ENCODE peak calls at places on chromosomes 16 and 17, in four cellular contexts. One of them, this sample, is unnamed.

GRCh38 chr16:88870608-88871348 is 4.3 kb upstream of the PABPN1L start:
- DNase-seq in C1 segment of cervical spinal cord: no peak
- DNase-seq in stimulated activated CD4-positive, alpha-beta T cell treated with anti-CD3 and anti-CD28 coated beads, Interleukin-1b, Interleukin-23, amount 100 ng/mL, for 24 hours: no peak
- DNase-seq in GOT3: no peak
- DNase-seq in this sample: no peak

GRCh38 chr16:88783391-88784073 is 1.5 kb downstream of the PIEZO1 start:
- DNase-seq in GOT3: no peak
- DNase-seq in stimulated activated CD4-positive, alpha-beta T cell treated with anti-CD3 and anti-CD28 coated beads, Interleukin-1b, Interleukin-23, amount 100 ng/mL, for 24 hours: no peak
- DNase-seq in C1 segment of cervical spinal cord: peak; percentile 96
- DNase-seq in this sample: no peak

GRCh38 chr16:56866955-56867830 is 2.2 kb downstream of the SLC12A3 start:
- DNase-seq in GOT3: no peak
- DNase-seq in stimulated activated CD4-positive, alpha-beta T cell treated with anti-CD3 and anti-CD28 coated beads, Interleukin-1b, Interleukin-23, amount 100 ng/mL, for 24 hours: peak; percentile 22
- DNase-seq in C1 segment of cervical spinal cord: no peak
- DNase-seq in this sample: no peak

GRCh38 chr16:22007509-22008214 is at the start of gene MOSMO:
- DNase-seq in C1 segment of cervical spinal cord: peak; percentile 73
- DNase-seq in GOT3: peak; percentile 16
- DNase-seq in stimulated activated CD4-positive, alpha-beta T cell treated with anti-CD3 and anti-CD28 coated beads, Interleukin-1b, Interleukin-23, amount 100 ng/mL, for 24 hours: peak; percentile 54
- DNase-seq in this sample: peak; percentile 69

GRCh38 chr16:88566158-88566557 is 4.0 kb upstream of the ZC3H18 start:
- DNase-seq in stimulated activated CD4-positive, alpha-beta T cell treated with anti-CD3 and anti-CD28 coated beads, Interleukin-1b, Interleukin-23, amount 100 ng/mL, for 24 hours: peak; percentile 58
- DNase-seq in GOT3: peak; percentile 22
- DNase-seq in C1 segment of cervical spinal cord: no peak
- DNase-seq in this sample: no peak

GRCh38 chr16:63467513-63467912 is 1431.3 kb upstream of the CDH8 start:
- DNase-seq in stimulated activated CD4-positive, alpha-beta T cell treated with anti-CD3 and anti-CD28 coated beads, Interleukin-1b, Interleukin-23, amount 100 ng/mL, for 24 hours: no peak
- DNase-seq in GOT3: no peak
- DNase-seq in C1 segment of cervical spinal cord: no peak
- DNase-seq in this sample: no peak

GRCh38 chr16:30786115-30786935 is 680 bp downstream of the ZNF629 start:
- DNase-seq in GOT3: no peak
- DNase-seq in C1 segment of cervical spinal cord: no peak
- DNase-seq in stimulated activated CD4-positive, alpha-beta T cell treated with anti-CD3 and anti-CD28 coated beads, Interleukin-1b, Interleukin-23, amount 100 ng/mL, for 24 hours: no peak
- DNase-seq in this sample: no peak

GRCh38 chr16:89822188-89823086 is 5.8 kb upstream of the SPIRE2 start:
- DNase-seq in GOT3: no peak
- DNase-seq in C1 segment of cervical spinal cord: no peak
- DNase-seq in stimulated activated CD4-positive, alpha-beta T cell treated with anti-CD3 and anti-CD28 coated beads, Interleukin-1b, Interleukin-23, amount 100 ng/mL, for 24 hours: no peak
- DNase-seq in this sample: no peak

GRCh38 chr17:35011671-35012216 is 31.4 kb downstream of the LIG3 start:
- DNase-seq in GOT3: no peak
- DNase-seq in C1 segment of cervical spinal cord: no peak
- DNase-seq in stimulated activated CD4-positive, alpha-beta T cell treated with anti-CD3 and anti-CD28 coated beads, Interleukin-1b, Interleukin-23, amount 100 ng/mL, for 24 hours: no peak
- DNase-seq in this sample: no peak

GRCh38 chr17:43094129-43094834 is 30.9 kb downstream of the BRCA1 start:
- DNase-seq in C1 segment of cervical spinal cord: no peak
- DNase-seq in stimulated activated CD4-positive, alpha-beta T cell treated with anti-CD3 and anti-CD28 coated beads, Interleukin-1b, Interleukin-23, amount 100 ng/mL, for 24 hours: no peak
- DNase-seq in GOT3: no peak
- DNase-seq in this sample: no peak

GRCh38 chr17:11298401-11298800 is 57.4 kb downstream of the SHISA6 start:
- DNase-seq in C1 segment of cervical spinal cord: no peak
- DNase-seq in GOT3: no peak
- DNase-seq in stimulated activated CD4-positive, alpha-beta T cell treated with anti-CD3 and anti-CD28 coated beads, Interleukin-1b, Interleukin-23, amount 100 ng/mL, for 24 hours: no peak
- DNase-seq in this sample: no peak

GRCh38 chr17:69084911-69085310 is 24.2 kb upstream of the ABCA9 start:
- DNase-seq in C1 segment of cervical spinal cord: no peak
- DNase-seq in stimulated activated CD4-positive, alpha-beta T cell treated with anti-CD3 and anti-CD28 coated beads, Interleukin-1b, Interleukin-23, amount 100 ng/mL, for 24 hours: no peak
- DNase-seq in GOT3: no peak
- DNase-seq in this sample: no peak

GRCh38 chr16:2194166-2194834 is 2.1 kb downstream of the CASKIN1 start:
- DNase-seq in GOT3: no peak
- DNase-seq in C1 segment of cervical spinal cord: no peak
- DNase-seq in stimulated activated CD4-positive, alpha-beta T cell treated with anti-CD3 and anti-CD28 coated beads, Interleukin-1b, Interleukin-23, amount 100 ng/mL, for 24 hours: no peak
- DNase-seq in this sample: no peak

GRCh38 chr17:57634713-57635465 is 110.2 kb downstream of the CCDC182 start:
- DNase-seq in stimulated activated CD4-positive, alpha-beta T cell treated with anti-CD3 and anti-CD28 coated beads, Interleukin-1b, Interleukin-23, amount 100 ng/mL, for 24 hours: no peak
- DNase-seq in C1 segment of cervical spinal cord: no peak
- DNase-seq in GOT3: no peak
- DNase-seq in this sample: no peak

GRCh38 chr16:68332411-68333121 is 21.7 kb downstream of the PRMT7 start:
- DNase-seq in stimulated activated CD4-positive, alpha-beta T cell treated with anti-CD3 and anti-CD28 coated beads, Interleukin-1b, Interleukin-23, amount 100 ng/mL, for 24 hours: no peak
- DNase-seq in C1 segment of cervical spinal cord: no peak
- DNase-seq in GOT3: no peak
- DNase-seq in this sample: no peak

GRCh38 chr16:67673712-67674580 is 7.3 kb downstream of the C16orf86 start:
- DNase-seq in GOT3: no peak
- DNase-seq in stimulated activated CD4-positive, alpha-beta T cell treated with anti-CD3 and anti-CD28 coated beads, Interleukin-1b, Interleukin-23, amount 100 ng/mL, for 24 hours: no peak
- DNase-seq in C1 segment of cervical spinal cord: peak; percentile 72
- DNase-seq in this sample: peak; percentile 14

GRCh38 chr16:85563031-85563430 is 50.1 kb upstream of the GSE1 start:
- DNase-seq in stimulated activated CD4-positive, alpha-beta T cell treated with anti-CD3 and anti-CD28 coated beads, Interleukin-1b, Interleukin-23, amount 100 ng/mL, for 24 hours: no peak
- DNase-seq in GOT3: no peak
- DNase-seq in C1 segment of cervical spinal cord: no peak
- DNase-seq in this sample: no peak

GRCh38 chr16:3101841-3102470 is 2.9 kb upstream of the ZSCAN10 start:
- DNase-seq in GOT3: no peak
- DNase-seq in stimulated activated CD4-positive, alpha-beta T cell treated with anti-CD3 and anti-CD28 coated beads, Interleukin-1b, Interleukin-23, amount 100 ng/mL, for 24 hours: no peak
- DNase-seq in C1 segment of cervical spinal cord: no peak
- DNase-seq in this sample: no peak

GRCh38 chr16:70375636-70376611 is 29.2 kb downstream of the DDX19A start:
- DNase-seq in C1 segment of cervical spinal cord: peak; percentile 92
- DNase-seq in GOT3: no peak
- DNase-seq in stimulated activated CD4-positive, alpha-beta T cell treated with anti-CD3 and anti-CD28 coated beads, Interleukin-1b, Interleukin-23, amount 100 ng/mL, for 24 hours: no peak
- DNase-seq in this sample: no peak

GRCh38 chr17:76597156-76598003 is 11.7 kb upstream of the ST6GALNAC2 start:
- DNase-seq in C1 segment of cervical spinal cord: no peak
- DNase-seq in GOT3: no peak
- DNase-seq in stimulated activated CD4-positive, alpha-beta T cell treated with anti-CD3 and anti-CD28 coated beads, Interleukin-1b, Interleukin-23, amount 100 ng/mL, for 24 hours: no peak
- DNase-seq in this sample: no peak

GRCh38 chr17:45411348-45412105 is 21.1 kb downstream of the ARHGAP27 start:
- DNase-seq in GOT3: no peak
- DNase-seq in C1 segment of cervical spinal cord: no peak
- DNase-seq in stimulated activated CD4-positive, alpha-beta T cell treated with anti-CD3 and anti-CD28 coated beads, Interleukin-1b, Interleukin-23, amount 100 ng/mL, for 24 hours: no peak
- DNase-seq in this sample: no peak

GRCh38 chr16:88472042-88472441 is 19.0 kb downstream of the ZFPM1 start:
- DNase-seq in stimulated activated CD4-positive, alpha-beta T cell treated with anti-CD3 and anti-CD28 coated beads, Interleukin-1b, Interleukin-23, amount 100 ng/mL, for 24 hours: no peak
- DNase-seq in GOT3: no peak
- DNase-seq in C1 segment of cervical spinal cord: no peak
- DNase-seq in this sample: no peak

GRCh38 chr16:825298-826061 is 24.9 kb upstream of the GNG13 start:
- DNase-seq in GOT3: no peak
- DNase-seq in C1 segment of cervical spinal cord: no peak
- DNase-seq in stimulated activated CD4-positive, alpha-beta T cell treated with anti-CD3 and anti-CD28 coated beads, Interleukin-1b, Interleukin-23, amount 100 ng/mL, for 24 hours: no peak
- DNase-seq in this sample: peak; percentile 64

GRCh38 chr16:64826374-64826773 is 295.5 kb downstream of the CDH11 start:
- DNase-seq in stimulated activated CD4-positive, alpha-beta T cell treated with anti-CD3 and anti-CD28 coated beads, Interleukin-1b, Interleukin-23, amount 100 ng/mL, for 24 hours: no peak
- DNase-seq in C1 segment of cervical spinal cord: no peak
- DNase-seq in GOT3: no peak
- DNase-seq in this sample: no peak

GRCh38 chr16:86575754-86576557 is 2.4 kb upstream of the FOXL1 start:
- DNase-seq in GOT3: peak; percentile 56
- DNase-seq in C1 segment of cervical spinal cord: no peak
- DNase-seq in stimulated activated CD4-positive, alpha-beta T cell treated with anti-CD3 and anti-CD28 coated beads, Interleukin-1b, Interleukin-23, amount 100 ng/mL, for 24 hours: no peak
- DNase-seq in this sample: no peak

GRCh38 chr16:7338826-7339225 is 6.2 kb downstream of the RBFOX1 start:
- DNase-seq in GOT3: no peak
- DNase-seq in stimulated activated CD4-positive, alpha-beta T cell treated with anti-CD3 and anti-CD28 coated beads, Interleukin-1b, Interleukin-23, amount 100 ng/mL, for 24 hours: no peak
- DNase-seq in C1 segment of cervical spinal cord: no peak
- DNase-seq in this sample: no peak

GRCh38 chr17:76593964-76594363 is 8.3 kb upstream of the ST6GALNAC2 start:
- DNase-seq in C1 segment of cervical spinal cord: no peak
- DNase-seq in stimulated activated CD4-positive, alpha-beta T cell treated with anti-CD3 and anti-CD28 coated beads, Interleukin-1b, Interleukin-23, amount 100 ng/mL, for 24 hours: no peak
- DNase-seq in GOT3: no peak
- DNase-seq in this sample: no peak

GRCh38 chr17:83109793-83110645 is 30.6 kb downstream of the METRNL start:
- DNase-seq in GOT3: peak; percentile 67
- DNase-seq in stimulated activated CD4-positive, alpha-beta T cell treated with anti-CD3 and anti-CD28 coated beads, Interleukin-1b, Interleukin-23, amount 100 ng/mL, for 24 hours: no peak
- DNase-seq in C1 segment of cervical spinal cord: no peak
- DNase-seq in this sample: no peak

GRCh38 chr17:78747479-78747878 is 34.6 kb downstream of the CYTH1 start:
- DNase-seq in GOT3: no peak
- DNase-seq in stimulated activated CD4-positive, alpha-beta T cell treated with anti-CD3 and anti-CD28 coated beads, Interleukin-1b, Interleukin-23, amount 100 ng/mL, for 24 hours: no peak
- DNase-seq in C1 segment of cervical spinal cord: no peak
- DNase-seq in this sample: no peak

GRCh38 chr16:22887445-22887844 is 73.5 kb downstream of the HS3ST2 start:
- DNase-seq in C1 segment of cervical spinal cord: no peak
- DNase-seq in GOT3: no peak
- DNase-seq in stimulated activated CD4-positive, alpha-beta T cell treated with anti-CD3 and anti-CD28 coated beads, Interleukin-1b, Interleukin-23, amount 100 ng/mL, for 24 hours: no peak
- DNase-seq in this sample: no peak

GRCh38 chr16:88639231-88640038 is 1.1 kb downstream of the IL17C start:
- DNase-seq in GOT3: no peak
- DNase-seq in stimulated activated CD4-positive, alpha-beta T cell treated with anti-CD3 and anti-CD28 coated beads, Interleukin-1b, Interleukin-23, amount 100 ng/mL, for 24 hours: no peak
- DNase-seq in C1 segment of cervical spinal cord: no peak
- DNase-seq in this sample: no peak

This sample was measured in hypothalamus.